ENCODE peak calls at places on chromosomes 11 and 22, in eight cellular contexts. O is T follicular helper cell, P is NCI-H460, K is occipital lobe, F is dorsolateral prefrontal cortex, Z is left colon, Y is foreskin fibroblast, E is tibial nerve. X is an unnamed sample.

GRCh38 chr11:120305286-120305685 is 19.8 kb upstream of the TLCD5 start:
- DNase-seq in O (no peak), P (no peak), Y (no peak), K (no peak), Z (peak), F (no peak), E (no peak), X (no peak)

GRCh38 chr22:46070215-46070721 is 80.1 kb upstream of the PPARA start:
- DNase-seq in E (peak), F (no peak), K (no peak), Z (peak), P (no peak), O (no peak), Y (peak), X (peak)

GRCh38 chr11:68040121-68040956 is 1.5 kb downstream of the TCIRG1 start:
- DNase-seq in F (no peak), P (no peak), O (no peak), Y (peak), E (peak), K (no peak), Z (peak), X (peak)

GRCh38 chr22:21082248-21082647 is 36.5 kb downstream of the LRRC74B start:
- DNase-seq in K (no peak), E (no peak), Y (no peak), P (no peak), F (no peak), O (no peak), Z (no peak), X (peak)

GRCh38 chr11:6201486-6201885 is 2.5 kb downstream of the OR52W1 start:
- DNase-seq in F (no peak), Y (no peak), P (no peak), K (no peak), E (no peak), O (no peak), Z (no peak), X (no peak)

GRCh38 chr22:17898375-17898774 is 124.1 kb upstream of the BID start:
- DNase-seq in O (no peak), Z (no peak), Y (no peak), E (no peak), P (no peak), K (no peak), F (no peak), X (no peak)

GRCh38 chr11:1882265-1883238 is 9.1 kb downstream of the PRR33 start:
- DNase-seq in F (peak), Y (peak), O (peak), P (peak), Z (peak), K (peak), E (peak), X (peak)

GRCh38 chr11:2837096-2837601 is 48.4 kb downstream of the CDKN1C start:
- DNase-seq in K (no peak), Y (peak), E (peak), P (peak), Z (peak), F (no peak), O (no peak), X (no peak)

GRCh38 chr22:38118182-38118581 is 7.7 kb upstream of the BAIAP2L2 start:
- DNase-seq in F (no peak), P (no peak), O (no peak), E (no peak), Y (no peak), K (no peak), Z (no peak), X (no peak)

GRCh38 chr11:132427611-132428010 is 1057.2 kb downstream of the NTM start:
- DNase-seq in P (no peak), K (no peak), F (no peak), E (no peak), Z (no peak), Y (peak), O (no peak), X (no peak)

GRCh38 chr11:38014405-38014804 is 1416.4 kb upstream of the RAG2 start:
- DNase-seq in Y (no peak), E (no peak), Z (no peak), O (no peak), P (no peak), K (no peak), F (no peak), X (peak)

GRCh38 chr11:11043676-11044075 is 185.8 kb upstream of the ZBED5 start:
- DNase-seq in F (no peak), Z (no peak), Y (no peak), O (no peak), E (no peak), P (no peak), K (no peak), X (no peak)

GRCh38 chr22:38338772-38339379 is 21.6 kb upstream of the CSNK1E start:
- DNase-seq in O (no peak), F (no peak), Y (peak), P (no peak), K (no peak), E (no peak), Z (peak), X (no peak)

GRCh38 chr11:102010776-102011500 is 36.3 kb upstream of the CFAP300 start:
- DNase-seq in F (no peak), Z (peak), E (peak), Y (peak), K (no peak), O (no peak), P (peak), X (peak)

GRCh38 chr22:36928181-36928580 is 14.8 kb downstream of the CSF2RB start:
- DNase-seq in K (no peak), Y (no peak), Z (no peak), F (no peak), P (no peak), O (no peak), E (no peak), X (no peak)

GRCh38 chr11:2248242-2248641 is 22.1 kb downstream of the ASCL2 start:
- DNase-seq in P (no peak), Y (no peak), O (no peak), Z (no peak), F (no peak), K (no peak), E (no peak), X (no peak)

GRCh38 chr22:44365196-44365802 is 52.5 kb upstream of the SHISAL1 start:
- DNase-seq in O (no peak), Y (no peak), K (no peak), P (no peak), E (no peak), F (no peak), Z (no peak), X (no peak)

X was measured in kidney glomerular epithelial cell.